ENCODE peak calls at places on chromosomes 1 and 21, in four cellular contexts. A, F, G and Y are unnamed samples.
A peak's percentile ranks its signal among the peaks of the same experiment; 100 is the strongest.

GRCh38 chr1:162688521-162688920 is 56.3 kb downstream of the DDR2 start:
- DNase-seq in A (no peak), F (peak; percentile 41), G (no peak), Y (no peak)

GRCh38 chr21:42754270-42754933 is 101.0 kb downstream of the PDE9A start:
- DNase-seq in A (no peak), F (no peak), G (no peak), Y (no peak)

GRCh38 chr1:1073743-1074587 is at the start of gene RNF223:
- DNase-seq in A (no peak), F (no peak), G (peak; percentile 87), Y (no peak)

GRCh38 chr21:26840912-26841311 is 4.3 kb downstream of the ADAMTS1 start:
- DNase-seq in A (no peak), F (peak; percentile 89), G (peak; percentile 80), Y (no peak)

GRCh38 chr1:107076846-107077245 is 20.4 kb downstream of the PRMT6 start:
- DNase-seq in A (no peak), F (peak; percentile 0), G (no peak), Y (no peak)

GRCh38 chr21:16709866-16710550 is 802.8 kb upstream of the CXADR start:
- DNase-seq in A (no peak), F (peak; percentile 87), G (no peak), Y (no peak)

GRCh38 chr1:61221642-61222041 is 139.3 kb downstream of the NFIA start:
- DNase-seq in A (peak; percentile 80), F (peak; percentile 69), G (no peak), Y (no peak)

GRCh38 chr1:115828101-115829022 is 12.6 kb downstream of the NHLH2 start:
- DNase-seq in A (no peak), F (peak; percentile 33), G (peak; percentile 65), Y (no peak)

GRCh38 chr1:117026361-117026760 is 24.8 kb downstream of the CD101 start:
- DNase-seq in A (no peak), F (peak; percentile 89), G (no peak), Y (no peak)

GRCh38 chr1:240658312-240658975 is 46.5 kb upstream of the GREM2 start:
- DNase-seq in A (no peak), F (no peak), G (no peak), Y (no peak)

GRCh38 chr1:99682291-99682751 is 36.4 kb downstream of the PALMD start:
- DNase-seq in A (no peak), F (peak; percentile 75), G (no peak), Y (no peak)

GRCh38 chr1:22117238-22117637 is 25.7 kb downstream of the WNT4 start:
- DNase-seq in A (peak; percentile 75), F (no peak), G (no peak), Y (no peak)

GRCh38 chr1:101295212-101295611 is 58.4 kb downstream of the S1PR1 start:
- DNase-seq in A (no peak), F (no peak), G (peak; percentile 37), Y (no peak)

GRCh38 chr1:165073402-165074007 is 283.0 kb downstream of the LMX1A start:
- DNase-seq in A (peak; percentile 74), F (peak; percentile 73), G (peak; percentile 75), Y (no peak)